ENCODE peak calls at places on chromosomes 3 and 15, in seven cellular contexts. H is non-pigmented ciliary epithelial cell; N is kidney glomerular epithelial cell; E is neural progenitor cell; S is astrocyte of the spinal cord; A is NCI-H1417; I is stimulated activated CD4-positive, alpha-beta T cell treated with anti-CD3 and anti-CD28 coated beads, Interleukin-4, amount 100 ng/mL, for 24 hours. F is an unnamed sample.

GRCh38 chr3:123755508-123755907 is 128.6 kb downstream of the MYLK start:
- DNase-seq in H (no peak), A (no peak), I (no peak), S (no peak), E (no peak), N (no peak), F (no peak)

GRCh38 chr3:73295511-73296257 is 234.2 kb downstream of the EBLN2 start:
- DNase-seq in A (no peak), S (no peak), E (no peak), H (no peak), N (no peak), I (no peak), F (no peak)

GRCh38 chr3:186609247-186609868 is 3.5 kb upstream of the AHSG start:
- DNase-seq in I (no peak), N (peak; percentile 9), S (no peak), E (no peak), A (no peak), H (no peak), F (no peak)

GRCh38 chr3:39531681-39532080 is 64.2 kb downstream of the MOBP start:
- DNase-seq in A (no peak), I (no peak), S (peak; percentile 55), N (peak; percentile 42), E (no peak), H (peak; percentile 42), F (no peak)

GRCh38 chr3:135736740-135737139 is 228.8 kb upstream of the PPP2R3A start:
- DNase-seq in E (peak; percentile 76), S (no peak), H (no peak), N (no peak), I (no peak), A (no peak), F (no peak)

GRCh38 chr3:42590989-42591756 is 513 bp downstream of the SS18L2 start:
- DNase-seq in I (no peak), A (no peak), N (no peak), H (no peak), S (no peak), E (peak; percentile 79), F (no peak)

GRCh38 chr3:171801738-171802600 is 8.3 kb downstream of the PLD1 start:
- DNase-seq in N (peak; percentile 86), I (no peak), S (peak; percentile 92), E (no peak), H (peak; percentile 77), A (no peak), F (no peak)

GRCh38 chr15:94070341-94071275 is 160.8 kb upstream of the MCTP2 start:
- DNase-seq in I (no peak), E (peak; percentile 13), S (peak; percentile 66), A (no peak), N (peak; percentile 17), H (no peak), F (peak; percentile 62)

GRCh38 chr15:78302579-78302978 is 3.2 kb upstream of the SKIC8 start:
- DNase-seq in A (no peak), I (no peak), S (peak; percentile 86), N (no peak), H (peak; percentile 67), E (no peak), F (no peak)

GRCh38 chr15:98889930-98890695 is 117.5 kb downstream of the PGPEP1L start:
- DNase-seq in I (no peak), A (no peak), E (no peak), S (peak; percentile 96), H (peak; percentile 99), N (peak; percentile 95), F (no peak)

GRCh38 chr3:133040696-133041523 is 2.7 kb downstream of the TMEM108 start:
- DNase-seq in N (peak; percentile 79), S (peak; percentile 81), E (peak; percentile 91), I (peak; percentile 6), A (peak; percentile 92), H (peak; percentile 47), F (peak; percentile 70)

GRCh38 chr15:52348056-52348745 is 52.6 kb upstream of the MYO5C start:
- DNase-seq in S (peak; percentile 30), A (no peak), N (no peak), E (no peak), I (no peak), H (no peak), F (no peak)

GRCh38 chr3:78979083-78979482 is 788.7 kb downstream of the ROBO1 start:
- DNase-seq in E (peak; percentile 83), I (no peak), N (no peak), A (no peak), H (no peak), S (no peak), F (no peak)

GRCh38 chr15:61033938-61034792 is 194.9 kb downstream of the RORA start:
- DNase-seq in S (no peak), E (no peak), N (no peak), A (no peak), I (no peak), H (no peak), F (no peak)

GRCh38 chr3:120477826-120478225 is 27.0 kb upstream of the FSTL1 start:
- DNase-seq in A (no peak), I (no peak), S (no peak), H (no peak), N (no peak), E (no peak), F (no peak)

GRCh38 chr15:57789225-57789624 is 82.7 kb downstream of the POLR2M start:
- DNase-seq in H (no peak), A (no peak), N (no peak), I (no peak), E (no peak), S (no peak), F (no peak)

GRCh38 chr15:75347222-75348033 is 589 bp downstream of the NEIL1 start:
- DNase-seq in A (peak; percentile 25), I (peak; percentile 48), H (no peak), E (peak; percentile 71), S (no peak), N (peak; percentile 11), F (no peak)

GRCh38 chr15:24772709-24773373 is 97.3 kb downstream of the NPAP1 start:
- DNase-seq in N (peak; percentile 48), H (peak; percentile 32), I (peak; percentile 56), S (peak; percentile 87), A (no peak), E (peak; percentile 92), F (no peak)

GRCh38 chr3:56704706-56705105 is 21.6 kb upstream of the TASOR start:
- DNase-seq in A (no peak), S (no peak), H (no peak), E (no peak), I (no peak), N (no peak), F (no peak)

GRCh38 chr3:63998852-63999754 is 24.2 kb downstream of the PSMD6 start:
- DNase-seq in N (no peak), I (no peak), E (no peak), A (no peak), H (no peak), S (no peak), F (no peak)

GRCh38 chr3:138914870-138915502 is 32.0 kb downstream of the FOXL2 start:
- DNase-seq in I (no peak), E (no peak), H (no peak), A (no peak), S (no peak), N (no peak), F (no peak)

GRCh38 chr15:99440551-99441426 is 125.0 kb upstream of the MEF2A start:
- DNase-seq in I (no peak), N (no peak), S (no peak), E (no peak), A (peak; percentile 29), H (no peak), F (peak; percentile 6)

GRCh38 chr15:38846351-38846750 is 281.7 kb upstream of the RASGRP1 start:
- DNase-seq in A (no peak), S (no peak), E (no peak), I (no peak), H (no peak), N (no peak), F (no peak)

GRCh38 chr3:52798978-52799476 is 4.4 kb downstream of the ITIH3 start:
- DNase-seq in S (no peak), E (peak; percentile 49), N (no peak), I (no peak), A (no peak), H (no peak), F (no peak)

GRCh38 chr3:101870138-101870537 is 20.8 kb downstream of the NFKBIZ start:
- DNase-seq in A (no peak), E (no peak), N (no peak), I (no peak), S (no peak), H (no peak), F (no peak)

GRCh38 chr3:115960799-115961198 is 337.5 kb downstream of the GAP43 start:
- DNase-seq in S (no peak), H (no peak), N (peak; percentile 24), E (no peak), A (no peak), I (no peak), F (no peak)

GRCh38 chr3:10015476-10015904 is 10.7 kb upstream of the FANCD2 start:
- DNase-seq in H (peak; percentile 89), E (no peak), I (no peak), A (no peak), N (peak; percentile 86), S (peak; percentile 97), F (no peak)

GRCh38 chr15:30984118-30984517 is 7.3 kb downstream of the MTMR10 start:
- DNase-seq in A (no peak), S (no peak), I (no peak), E (no peak), N (no peak), H (no peak), F (no peak)

GRCh38 chr15:83170474-83171165 is 37.0 kb downstream of the HDGFL3 start:
- DNase-seq in E (no peak), N (no peak), A (no peak), H (no peak), S (peak; percentile 54), I (no peak), F (no peak)

GRCh38 chr3:108493862-108494261 is 16.5 kb downstream of the MYH15 start:
- DNase-seq in I (no peak), H (no peak), N (peak; percentile 5), E (peak; percentile 21), A (no peak), S (no peak), F (no peak)

GRCh38 chr3:176562381-176562780 is 634.9 kb downstream of the TBL1XR1 start:
- DNase-seq in H (no peak), E (peak; percentile 67), I (no peak), S (no peak), N (no peak), A (no peak), F (no peak)

GRCh38 chr3:113005622-113006021 is 14.8 kb downstream of the GTPBP8 start:
- DNase-seq in N (no peak), H (no peak), A (no peak), S (no peak), E (no peak), I (peak; percentile 18), F (no peak)

GRCh38 chr15:29312387-29312786 is 42.8 kb upstream of the NSMCE3 start:
- DNase-seq in I (no peak), A (no peak), N (peak; percentile 80), S (peak; percentile 54), E (no peak), H (peak; percentile 71), F (no peak)

GRCh38 chr15:97993310-97993738 is 32.8 kb downstream of the ARRDC4 start:
- DNase-seq in S (no peak), I (no peak), E (no peak), N (no peak), H (no peak), A (no peak), F (no peak)

F was measured in NCI-H748 treated with DMSO at 0.1 percent for 48 hours.